ENCODE peak calls at places on chromosomes 11 and 22, in six cellular contexts. J, S, P, Z, L and A are unnamed samples.

GRCh38 chr11:77142091-77142975 is 14.3 kb downstream of the MYO7A start:
- DNase-seq in S (no peak), L (no peak), P (no peak), J (no peak), Z (no peak), A (no peak)

GRCh38 chr11:2539761-2540520 is 95.1 kb downstream of the KCNQ1 start:
- DNase-seq in J (no peak), P (no peak), L (peak), Z (no peak), S (peak), A (no peak)

GRCh38 chr22:37425800-37426531 is 1.3 kb downstream of the ELFN2 start:
- DNase-seq in P (no peak), J (no peak), S (no peak), Z (no peak), L (no peak), A (no peak)

GRCh38 chr11:110196241-110196754 is 100.1 kb downstream of the RDX start:
- DNase-seq in J (peak), S (no peak), L (no peak), Z (peak), P (no peak), A (no peak)

GRCh38 chr22:28976588-28976987 is 85.0 kb downstream of the C22orf31 start:
- DNase-seq in S (no peak), P (no peak), Z (peak), J (peak), L (no peak), A (no peak)

GRCh38 chr11:129705341-129705740 is 110.3 kb upstream of the TMEM45B start:
- DNase-seq in P (no peak), J (no peak), Z (no peak), L (no peak), S (no peak), A (no peak)

GRCh38 chr11:122226810-122227379 is 110.9 kb upstream of the BLID start:
- DNase-seq in L (no peak), P (no peak), J (no peak), Z (no peak), S (no peak), A (no peak)

GRCh38 chr22:32864041-32864440 is 62.5 kb downstream of the TIMP3 start:
- DNase-seq in J (no peak), Z (no peak), S (no peak), L (no peak), P (no peak), A (no peak)

GRCh38 chr11:72703281-72704008 is 29.2 kb upstream of the PDE2A start:
- DNase-seq in S (no peak), L (peak), Z (peak), P (no peak), J (no peak), A (no peak)

GRCh38 chr22:43310311-43310710 is 32.9 kb downstream of the SCUBE1 start:
- DNase-seq in S (no peak), J (no peak), P (no peak), Z (no peak), L (no peak), A (no peak)

GRCh38 chr11:14713518-14714244 is 70.1 kb downstream of the PDE3B start:
- DNase-seq in P (no peak), L (no peak), J (no peak), S (no peak), Z (no peak), A (no peak)

GRCh38 chr11:38937709-38938108 is 2339.7 kb upstream of the RAG2 start:
- DNase-seq in Z (no peak), L (no peak), P (no peak), S (no peak), J (no peak), A (peak)

GRCh38 chr11:100857236-100858005 is 170.3 kb downstream of the ARHGAP42 start:
- DNase-seq in L (no peak), J (no peak), P (no peak), S (no peak), Z (no peak), A (no peak)

GRCh38 chr11:3614742-3615171 is 27.0 kb downstream of the ART5 start:
- DNase-seq in Z (no peak), P (no peak), J (no peak), L (no peak), S (no peak), A (no peak)

GRCh38 chr11:43269229-43269928 is 42.4 kb upstream of the API5 start:
- DNase-seq in P (no peak), L (no peak), S (no peak), J (no peak), Z (no peak), A (no peak)

GRCh38 chr11:130476922-130477491 is 28.6 kb downstream of the ADAMTS15 start:
- DNase-seq in L (peak), S (no peak), P (no peak), J (no peak), Z (no peak), A (no peak)

GRCh38 chr11:107014871-107015270 is 3.4 kb downstream of the GUCY1A2 start:
- DNase-seq in L (no peak), Z (peak), J (no peak), P (no peak), S (no peak), A (no peak)

GRCh38 chr11:128544625-128545024 is 42.7 kb downstream of the ETS1 start:
- DNase-seq in L (no peak), J (no peak), S (no peak), P (no peak), Z (peak), A (no peak)
- H3K4me3 ChIP-seq in L (no peak), J (no peak), S (no peak), P (no peak), Z (no peak), A (no peak)

GRCh38 chr22:30178180-30179126 is 68.1 kb downstream of the LIF start:
- DNase-seq in P (no peak), L (no peak), Z (no peak), S (no peak), J (peak), A (no peak)
- TF ChIP-seq CTCF in P (no peak), L (no peak), Z (no peak), S (peak), J (peak), A (peak)

DNA sequence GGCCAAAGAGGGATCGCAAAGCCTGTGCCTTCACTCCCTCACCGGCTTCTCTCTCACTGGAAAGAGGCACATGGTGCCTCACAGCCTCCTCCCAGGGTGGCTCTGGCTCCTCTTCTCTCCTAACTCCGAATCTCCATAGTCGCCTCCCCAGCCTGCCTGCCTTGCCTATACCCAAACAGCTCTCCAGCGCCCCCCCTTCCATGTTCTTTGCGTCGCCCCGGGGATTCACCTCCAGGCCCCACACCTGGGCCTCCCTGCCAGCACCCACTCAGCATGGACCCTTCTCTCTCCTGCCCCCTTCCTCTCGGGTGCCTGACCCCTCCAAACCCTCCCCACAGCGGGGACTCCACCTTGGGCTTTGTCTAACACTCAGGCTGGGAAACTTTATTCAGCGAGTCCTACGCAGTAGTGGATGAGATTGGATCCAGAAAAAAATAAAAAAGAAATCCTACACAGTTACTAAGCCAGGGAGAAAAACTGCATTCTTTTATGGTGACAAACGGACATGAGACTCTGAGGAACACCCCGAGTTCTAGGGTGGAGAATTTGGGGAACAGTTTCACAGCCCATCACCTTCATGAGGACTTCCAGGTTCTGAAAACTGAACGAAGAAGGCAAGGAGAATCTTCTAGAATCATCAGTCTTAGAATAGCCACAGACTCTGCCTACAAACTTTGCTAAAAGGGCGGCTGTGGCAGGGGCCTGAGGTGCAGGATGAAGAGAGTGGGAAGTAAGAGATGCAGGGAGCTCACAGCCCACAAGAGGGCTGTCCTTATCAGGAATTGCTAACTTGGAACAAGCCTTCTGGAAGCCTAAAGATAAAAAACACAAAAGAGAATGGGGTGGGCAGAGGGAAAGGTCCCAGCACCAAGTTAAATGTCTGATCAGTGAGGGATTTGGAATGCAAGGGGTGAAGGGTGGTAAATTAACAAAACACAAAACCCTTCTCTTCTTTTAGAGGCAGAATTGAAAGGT is 5.3 kb downstream of the PPM1F start:
- DNase-seq in P (no peak), L (no peak), J (no peak), Z (peak), S (no peak), A (no peak)
- H3K4me3 ChIP-seq in P (no peak), L (no peak), J (no peak), Z (no peak), S (no peak), A (no peak)

DNA sequence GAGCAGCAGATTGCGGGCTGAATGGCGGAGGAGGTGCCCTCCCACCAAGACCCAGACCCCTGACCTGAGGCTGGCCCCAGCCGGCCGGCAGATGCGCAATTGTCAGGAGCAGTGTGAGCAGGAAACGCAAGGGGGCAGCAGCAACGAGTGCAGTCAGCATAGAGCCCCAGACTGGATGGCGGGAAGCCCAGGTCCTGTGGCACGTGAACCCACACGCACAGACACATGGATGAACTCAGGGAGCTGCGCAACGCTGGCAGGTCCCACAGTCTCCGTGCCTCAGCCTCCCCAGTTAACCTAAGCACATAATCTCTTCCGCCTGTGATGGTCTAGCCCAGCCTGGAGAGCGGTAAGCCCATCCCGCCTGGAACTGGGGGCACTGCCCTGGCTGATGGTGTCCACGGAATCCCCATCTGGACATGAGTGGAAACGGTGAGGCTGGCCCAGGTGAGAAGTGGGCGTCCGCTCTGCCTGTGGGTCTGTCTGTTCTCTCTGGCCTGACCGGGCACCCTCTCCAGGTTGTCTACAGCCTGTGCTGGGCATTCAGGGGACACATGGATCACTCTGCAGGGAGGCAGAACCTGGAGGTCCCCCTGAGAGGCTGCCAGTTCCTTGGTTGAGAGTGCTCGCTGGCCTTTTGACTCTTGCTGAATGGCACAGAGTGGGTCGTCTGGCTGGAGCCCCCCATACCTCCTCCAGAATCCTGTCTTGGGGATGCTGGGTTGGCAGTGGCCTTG is 626 bp upstream of the TBX10 start:
- DNase-seq in J (peak), L (no peak), S (peak), P (peak), Z (peak), A (no peak)
- TF ChIP-seq CTCF in J (peak), L (peak), S (peak), P (peak), Z (peak), A (no peak)

DNA sequence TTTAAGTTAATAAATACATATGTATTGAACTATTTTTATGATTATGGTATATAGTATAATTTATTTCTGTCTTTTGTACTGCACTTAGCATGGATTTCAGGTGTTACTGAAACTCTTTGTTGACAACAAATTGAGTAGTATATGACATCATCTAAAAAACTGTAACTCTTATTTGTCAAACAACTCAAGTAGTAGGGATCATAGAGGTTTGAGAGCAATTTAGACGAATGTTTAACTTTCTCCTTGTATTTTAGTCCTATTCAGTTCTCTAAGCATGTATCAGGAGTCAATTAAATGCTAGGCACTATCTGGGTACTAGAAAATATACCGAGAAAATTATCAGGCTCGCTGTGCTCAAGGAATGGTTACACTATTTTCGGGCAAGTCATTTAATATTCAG is 595.2 kb downstream of the METTL15 start:
- DNase-seq in S (no peak), L (no peak), J (no peak), Z (no peak), P (no peak), A (no peak)
- H3K4me3 ChIP-seq in S (no peak), L (no peak), J (no peak), Z (no peak), P (no peak), A (no peak)

DNA sequence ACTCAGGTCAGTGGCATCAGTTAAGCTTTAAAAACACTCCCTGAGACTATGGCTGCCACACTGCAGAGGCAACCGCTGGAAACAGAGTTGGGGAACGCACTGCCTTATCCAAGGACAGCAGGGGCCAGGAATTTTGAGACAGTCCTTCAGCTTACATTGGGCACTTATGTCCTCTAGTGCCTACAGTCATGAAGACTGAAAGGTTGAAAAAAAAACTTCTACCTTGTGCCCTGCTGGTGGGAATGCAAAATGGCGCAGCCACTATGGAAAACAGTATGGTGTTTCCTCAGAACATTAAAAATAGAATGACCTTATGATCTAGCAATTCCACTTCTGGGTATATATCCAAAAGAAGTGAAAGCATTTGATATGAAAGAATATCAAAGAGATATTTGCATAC is 19.6 kb downstream of the DKK3 start:
- DNase-seq in Z (no peak), P (no peak), S (no peak), L (no peak), J (no peak), A (no peak)
- TF ChIP-seq CTCF in Z (peak), P (no peak), S (no peak), L (no peak), J (no peak), A (no peak)

GRCh38 chr22:44587004-44587793 is 89.2 kb upstream of the RTL6 start:
- DNase-seq in J (no peak), P (no peak), L (peak), Z (peak), S (no peak), A (no peak)
- H3K4me3 ChIP-seq in J (no peak), P (no peak), L (no peak), Z (no peak), S (no peak), A (no peak)

GRCh38 chr11:34512810-34513673 is 552 bp downstream of the ELF5 start:
- DNase-seq in J (peak), Z (peak), L (no peak), P (peak), S (peak), A (no peak)

GRCh38 chr11:34513674-34513995 is at the start of gene ELF5:
- DNase-seq in P (no peak), S (no peak), J (no peak), L (no peak), Z (no peak), A (peak)

GRCh38 chr11:34516247-34517040 is 2.9 kb upstream of the ELF5 start:
- DNase-seq in P (no peak), J (no peak), Z (no peak), L (no peak), S (no peak), A (no peak)

GRCh38 chr11:34514050-34514449 is 456 bp upstream of the ELF5 start:
- DNase-seq in P (no peak), L (no peak), Z (no peak), S (no peak), J (no peak), A (no peak)

GRCh38 chr11:34514597-34514996 is 1.0 kb upstream of the ELF5 start:
- DNase-seq in L (no peak), S (no peak), Z (no peak), J (no peak), P (no peak), A (no peak)
- TF ChIP-seq CTCF in L (no peak), S (no peak), Z (no peak), J (no peak), P (no peak), A (no peak)